ENCODE peak calls at places on chromosomes 2 and 18, in four cellular contexts. One of them, this sample, is unnamed.

GRCh38 chr2:232211743-232212686 is 166.5 kb upstream of the ALPP start:
- DNase-seq in IMR-90: no peak
- DNase-seq in H9: no peak
- DNase-seq in H1: no peak
- DNase-seq in this sample: no peak

GRCh38 chr2:33670392-33670937 is 71.4 kb upstream of the FAM98A start:
- DNase-seq in IMR-90: no peak
- DNase-seq in H9: peak; percentile 61
- DNase-seq in H1: no peak
- DNase-seq in this sample: peak; percentile 79

GRCh38 chr18:40326987-40327386 is 1628.0 kb upstream of the PIK3C3 start:
- DNase-seq in IMR-90: no peak
- DNase-seq in H9: no peak
- DNase-seq in H1: peak; percentile 9
- DNase-seq in this sample: no peak

GRCh38 chr2:230706053-230706498 is 6.6 kb upstream of the CAB39 start:
- DNase-seq in IMR-90: no peak
- DNase-seq in H9: no peak
- DNase-seq in H1: no peak
- DNase-seq in this sample: no peak

GRCh38 chr2:79529636-79530035 is 16.8 kb downstream of the CTNNA2 start:
- DNase-seq in IMR-90: no peak
- DNase-seq in H9: no peak
- DNase-seq in H1: no peak
- DNase-seq in this sample: no peak

GRCh38 chr2:188293601-188294482 is 2.2 kb downstream of the GULP1 start:
- DNase-seq in IMR-90: peak; percentile 78
- DNase-seq in H9: no peak
- DNase-seq in H1: no peak
- DNase-seq in this sample: peak; percentile 78

GRCh38 chr2:69544951-69545350 is 98.6 kb downstream of the AAK1 start:
- DNase-seq in IMR-90: no peak
- DNase-seq in H9: no peak
- DNase-seq in H1: no peak
- DNase-seq in this sample: no peak

GRCh38 chr2:65129276-65129612 is 662 bp downstream of the RAB1A start:
- DNase-seq in IMR-90: no peak
- DNase-seq in H9: no peak
- DNase-seq in H1: no peak
- DNase-seq in this sample: peak; percentile 45

GRCh38 chr18:79393181-79393598 is 2.5 kb upstream of the NFATC1 start:
- DNase-seq in IMR-90: no peak
- DNase-seq in H9: no peak
- DNase-seq in H1: no peak
- DNase-seq in this sample: no peak

GRCh38 chr2:191501390-191502168 is 176.4 kb upstream of the NABP1 start:
- DNase-seq in IMR-90: peak; percentile 70
- DNase-seq in H9: no peak
- DNase-seq in H1: no peak
- DNase-seq in this sample: no peak

GRCh38 chr2:111119004-111119846 is 1.5 kb upstream of the BCL2L11 start:
- DNase-seq in IMR-90: no peak
- DNase-seq in H9: peak; percentile 48
- DNase-seq in H1: no peak
- DNase-seq in this sample: peak; percentile 28

GRCh38 chr2:203359450-203359849 is 31.3 kb downstream of the ABI2 start:
- DNase-seq in IMR-90: no peak
- DNase-seq in H9: no peak
- DNase-seq in H1: no peak
- DNase-seq in this sample: no peak

GRCh38 chr2:179240481-179241451 is 23.9 kb downstream of the SESTD1 start:
- DNase-seq in IMR-90: no peak
- DNase-seq in H9: no peak
- DNase-seq in H1: no peak
- DNase-seq in this sample: peak; percentile 57

GRCh38 chr2:164840930-164841718 is 499 bp downstream of the COBLL1 start:
- DNase-seq in IMR-90: peak; percentile 32
- DNase-seq in H9: peak; percentile 72
- DNase-seq in H1: no peak
- DNase-seq in this sample: peak; percentile 92

GRCh38 chr18:59877366-59877765 is 22.4 kb upstream of the PMAIP1 start:
- DNase-seq in IMR-90: no peak
- DNase-seq in H9: no peak
- DNase-seq in H1: no peak
- DNase-seq in this sample: no peak

GRCh38 chr2:8543412-8544167 is 138.3 kb upstream of the ID2 start:
- DNase-seq in IMR-90: peak; percentile 90
- DNase-seq in H9: peak; percentile 22
- DNase-seq in H1: no peak
- DNase-seq in this sample: no peak

GRCh38 chr2:133331437-133331836 is 236.8 kb downstream of the NCKAP5 start:
- DNase-seq in IMR-90: no peak
- DNase-seq in H9: no peak
- DNase-seq in H1: no peak
- DNase-seq in this sample: no peak

GRCh38 chr2:10257500-10258147 is 45.1 kb upstream of the HPCAL1 start:
- DNase-seq in IMR-90: no peak
- DNase-seq in H9: no peak
- DNase-seq in H1: no peak
- DNase-seq in this sample: no peak

GRCh38 chr2:237165405-237166276 is 80.0 kb downstream of the COPS8 start:
- DNase-seq in IMR-90: peak; percentile 69
- DNase-seq in H9: peak; percentile 64
- DNase-seq in H1: no peak
- DNase-seq in this sample: peak; percentile 60

GRCh38 chr2:238970553-238971081 is 122.7 kb downstream of the TWIST2 start:
- DNase-seq in IMR-90: peak; percentile 63
- DNase-seq in H9: peak; percentile 89
- DNase-seq in H1: peak; percentile 38
- DNase-seq in this sample: peak; percentile 76

GRCh38 chr2:59034791-59035190 is 793.7 kb upstream of the FANCL start:
- DNase-seq in IMR-90: no peak
- DNase-seq in H9: no peak
- DNase-seq in H1: no peak
- DNase-seq in this sample: peak; percentile 10

GRCh38 chr2:41854227-41854626 is 193.6 kb upstream of the PKDCC start:
- DNase-seq in IMR-90: peak; percentile 64
- DNase-seq in H9: no peak
- DNase-seq in H1: no peak
- DNase-seq in this sample: no peak

GRCh38 chr2:66014450-66014849 is 420.5 kb upstream of the MEIS1 start:
- DNase-seq in IMR-90: no peak
- DNase-seq in H9: no peak
- DNase-seq in H1: no peak
- DNase-seq in this sample: no peak

GRCh38 chr18:9101730-9102390 is 639 bp upstream of the NDUFV2 start:
- DNase-seq in IMR-90: peak; percentile 86
- DNase-seq in H9: no peak
- DNase-seq in H1: no peak
- DNase-seq in this sample: no peak

GRCh38 chr18:56787392-56787791 is 136.2 kb downstream of the WDR7 start:
- DNase-seq in IMR-90: no peak
- DNase-seq in H9: no peak
- DNase-seq in H1: no peak
- DNase-seq in this sample: no peak

GRCh38 chr2:26720322-26721166 is 28.0 kb downstream of the KCNK3 start:
- DNase-seq in IMR-90: peak; percentile 82
- DNase-seq in H9: no peak
- DNase-seq in H1: no peak
- DNase-seq in this sample: peak; percentile 24

GRCh38 chr2:157900203-157900602 is 24.1 kb upstream of the ACVR1 start:
- DNase-seq in IMR-90: no peak
- DNase-seq in H9: no peak
- DNase-seq in H1: no peak
- DNase-seq in this sample: no peak

GRCh38 chr2:27756544-27757498 is 14.7 kb upstream of the MRPL33 start:
- DNase-seq in IMR-90: no peak
- DNase-seq in H9: no peak
- DNase-seq in H1: no peak
- DNase-seq in this sample: peak; percentile 44

DNA sequence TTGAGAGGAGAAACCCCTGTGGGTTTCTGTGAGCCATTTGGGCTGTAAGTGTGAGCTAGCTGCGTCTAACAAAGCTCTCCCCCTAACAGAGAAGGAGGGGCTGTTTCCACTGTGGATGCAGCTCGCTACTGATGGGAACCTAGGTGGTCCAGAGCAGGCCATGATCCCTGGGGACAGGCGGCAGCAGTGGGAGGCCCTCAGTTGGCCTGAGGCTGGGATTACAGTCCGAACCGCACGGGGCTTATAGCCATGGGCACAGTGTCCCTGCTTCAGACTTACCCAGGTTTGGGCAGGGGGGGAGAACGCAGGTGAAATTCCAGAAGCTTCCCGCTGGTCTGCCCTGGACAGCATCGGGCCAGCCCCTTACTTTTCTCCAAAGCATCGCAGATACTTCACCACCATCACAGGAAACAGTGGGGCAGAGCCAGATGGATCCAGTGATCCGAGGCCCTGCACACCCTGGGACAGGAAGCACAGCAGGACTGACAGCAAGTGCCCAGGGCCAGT is 139.4 kb downstream of the SEPTIN10 start:
- DNase-seq in IMR-90: no peak
- DNase-seq in H9: no peak
- DNase-seq in H1: no peak
- DNase-seq in this sample: no peak
- H3K4me1 ChIP-seq in IMR-90: peaks cover 13% of the 10 kb centered on the region
- H3K4me1 ChIP-seq in H9: no peaks in the 10 kb centered on the region
- H3K4me1 ChIP-seq in H1: no peaks in the 10 kb centered on the region
- H3K4me1 ChIP-seq in this sample: no peaks in the 10 kb centered on the region

GRCh38 chr2:152458441-152458940 is 123.5 kb downstream of the FMNL2 start:
- DNase-seq in IMR-90: no peak
- DNase-seq in H9: no peak
- DNase-seq in H1: no peak
- DNase-seq in this sample: no peak
- H3K56ac ChIP-seq in IMR-90: no peak overlapping the region
- H3K56ac ChIP-seq in H9: no peak overlapping the region
- H3K56ac ChIP-seq in H1: no peak overlapping the region
- H3K56ac ChIP-seq in this sample: no peak overlapping the region

GRCh38 chr2:42933824-42934254 is 141.5 kb upstream of the HAAO start:
- DNase-seq in IMR-90: no peak
- DNase-seq in H9: no peak
- DNase-seq in H1: no peak
- DNase-seq in this sample: no peak
- H2BK120ac ChIP-seq in IMR-90: no peak overlapping the region
- H2BK120ac ChIP-seq in H9: no peak overlapping the region
- H2BK120ac ChIP-seq in H1: no peak overlapping the region
- H2BK120ac ChIP-seq in this sample: no peak overlapping the region

GRCh38 chr18:55694291-55694690 is 106.3 kb upstream of the TCF4 start:
- DNase-seq in IMR-90: peak; percentile 13
- DNase-seq in H9: no peak
- DNase-seq in H1: no peak
- DNase-seq in this sample: no peak

GRCh38 chr18:55699233-55699765 is 111.3 kb upstream of the TCF4 start:
- DNase-seq in IMR-90: no peak
- DNase-seq in H9: no peak
- DNase-seq in H1: no peak
- DNase-seq in this sample: no peak

GRCh38 chr18:55695091-55695490 is 107.1 kb upstream of the TCF4 start:
- DNase-seq in IMR-90: no peak
- DNase-seq in H9: no peak
- DNase-seq in H1: no peak
- DNase-seq in this sample: no peak
- H3K4me1 ChIP-seq in IMR-90: no peaks in the 10 kb centered on the region
- H3K4me1 ChIP-seq in H9: no peaks in the 10 kb centered on the region
- H3K4me1 ChIP-seq in H1: no peaks in the 10 kb centered on the region
- H3K4me1 ChIP-seq in this sample: no peaks in the 10 kb centered on the region

DNA sequence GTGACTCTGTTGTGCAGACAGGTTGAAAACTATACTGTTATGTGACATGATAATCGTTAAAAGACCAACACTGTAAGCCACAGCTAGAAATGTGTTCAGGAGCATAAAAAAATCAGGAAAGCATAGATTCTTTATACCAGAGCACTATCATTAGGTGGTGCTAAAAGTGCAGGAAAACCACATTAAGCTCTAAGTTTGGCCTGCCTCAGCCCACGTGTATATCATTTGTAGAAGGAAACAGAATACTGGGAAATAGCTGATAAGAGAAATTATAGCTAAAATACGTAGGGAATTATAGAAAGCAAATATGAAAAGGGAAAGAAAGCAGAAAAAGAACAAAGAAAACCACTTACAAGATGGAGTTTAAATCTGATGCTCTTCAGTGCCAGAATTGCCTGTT is 26.5 kb upstream of the C2orf74 start:
- DNase-seq in IMR-90: peak; percentile 57
- DNase-seq in H9: no peak
- DNase-seq in H1: no peak
- DNase-seq in this sample: peak; percentile 23
- H3K56ac ChIP-seq in IMR-90: no peak overlapping the region
- H3K56ac ChIP-seq in H9: no peak overlapping the region
- H3K56ac ChIP-seq in H1: no peak overlapping the region
- H3K56ac ChIP-seq in this sample: no peak overlapping the region

GRCh38 chr2:15990151-15991101 is 50.1 kb downstream of the MYCN start:
- DNase-seq in IMR-90: no peak
- DNase-seq in H9: no peak
- DNase-seq in H1: no peak
- DNase-seq in this sample: peak; percentile 75
- H2BK120ac ChIP-seq in IMR-90: no peak overlapping the region
- H2BK120ac ChIP-seq in H9: no peak overlapping the region
- H2BK120ac ChIP-seq in H1: no peak overlapping the region
- H2BK120ac ChIP-seq in this sample: no peak overlapping the region

GRCh38 chr2:44942304-44943030 is 965 bp downstream of the SIX3 start:
- DNase-seq in IMR-90: no peak
- DNase-seq in H9: peak; percentile 49
- DNase-seq in H1: no peak
- DNase-seq in this sample: peak; percentile 66
- H3K4me1 ChIP-seq in IMR-90: no peaks in the 10 kb centered on the region
- H3K4me1 ChIP-seq in H9: peaks cover 5% of the 10 kb centered on the region
- H3K4me1 ChIP-seq in H1: peaks cover 69% of the 10 kb centered on the region
- H3K4me1 ChIP-seq in this sample: peaks cover 14% of the 10 kb centered on the region

GRCh38 chr2:195594916-195595694 is 61.9 kb upstream of the SLC39A10 start:
- DNase-seq in IMR-90: no peak
- DNase-seq in H9: no peak
- DNase-seq in H1: no peak
- DNase-seq in this sample: peak; percentile 42
- H3K56ac ChIP-seq in IMR-90: no peak overlapping the region
- H3K56ac ChIP-seq in H9: no peak overlapping the region
- H3K56ac ChIP-seq in H1: no peak overlapping the region
- H3K56ac ChIP-seq in this sample: no peak overlapping the region

GRCh38 chr2:186569906-186570305 is 19.9 kb upstream of the ITGAV start:
- DNase-seq in IMR-90: no peak
- DNase-seq in H9: no peak
- DNase-seq in H1: no peak
- DNase-seq in this sample: peak; percentile 68
- H2BK120ac ChIP-seq in IMR-90: no peak overlapping the region
- H2BK120ac ChIP-seq in H9: no peak overlapping the region
- H2BK120ac ChIP-seq in H1: no peak overlapping the region
- H2BK120ac ChIP-seq in this sample: no peak overlapping the region

This sample was measured in mesendoderm.